ENCODE peak calls at places on chromosomes 2 and 18, in four cellular contexts. A is HCT116, C is HepG2, E is K562. L is an unnamed sample. For H3K4me1 and H3K9me3, the result is how much of the 10 kb centered on the place peaks cover.

GRCh38 chr2:105800036-105800755 is 55.5 kb downstream of the NCK2 start:
- DNase-seq in E (no peak), A (no peak), C (peak), L (no peak)

GRCh38 chr2:200377143-200377773 is 70.8 kb downstream of the SPATS2L start:
- DNase-seq in A (no peak), E (no peak), C (no peak), L (no peak)

GRCh38 chr2:42128731-42129486 is 40.2 kb upstream of the EML4 start:
- DNase-seq in A (no peak), C (no peak), E (no peak), L (no peak)

GRCh38 chr2:134375935-134376334 is 122.1 kb downstream of the MGAT5 start:
- DNase-seq in E (no peak), A (no peak), C (peak), L (no peak)

GRCh38 chr2:105380432-105381118 is 18.3 kb downstream of the FHL2 start:
- DNase-seq in A (no peak), C (no peak), E (peak), L (no peak)

GRCh38 chr2:160747771-160748170 is 254.2 kb upstream of the RBMS1 start:
- DNase-seq in A (no peak), C (no peak), E (no peak), L (no peak)

GRCh38 chr2:136129601-136130000 is 11.7 kb upstream of the CXCR4 start:
- DNase-seq in C (no peak), A (no peak), E (no peak), L (no peak)

GRCh38 chr2:157989227-157989626 is 112.4 kb upstream of the UPP2 start:
- DNase-seq in C (no peak), E (no peak), A (no peak), L (no peak)

GRCh38 chr2:99085400-99085799 is 56.1 kb upstream of the C2orf15 start:
- DNase-seq in E (no peak), A (no peak), C (peak), L (no peak)

GRCh38 chr2:101387151-101387807 is at the start of gene CREG2:
- DNase-seq in E (peak), C (peak), A (peak), L (no peak)

GRCh38 chr2:20013061-20013721 is 723 bp upstream of the MATN3 start:
- DNase-seq in E (no peak), C (peak), A (no peak), L (no peak)

GRCh38 chr2:41129988-41130387 is 678.1 kb upstream of the SLC8A1 start:
- DNase-seq in E (no peak), C (no peak), A (no peak), L (no peak)

GRCh38 chr2:42567389-42567788 is 1.0 kb upstream of the MTA3 start:
- DNase-seq in C (no peak), A (no peak), E (no peak), L (no peak)

DNA sequence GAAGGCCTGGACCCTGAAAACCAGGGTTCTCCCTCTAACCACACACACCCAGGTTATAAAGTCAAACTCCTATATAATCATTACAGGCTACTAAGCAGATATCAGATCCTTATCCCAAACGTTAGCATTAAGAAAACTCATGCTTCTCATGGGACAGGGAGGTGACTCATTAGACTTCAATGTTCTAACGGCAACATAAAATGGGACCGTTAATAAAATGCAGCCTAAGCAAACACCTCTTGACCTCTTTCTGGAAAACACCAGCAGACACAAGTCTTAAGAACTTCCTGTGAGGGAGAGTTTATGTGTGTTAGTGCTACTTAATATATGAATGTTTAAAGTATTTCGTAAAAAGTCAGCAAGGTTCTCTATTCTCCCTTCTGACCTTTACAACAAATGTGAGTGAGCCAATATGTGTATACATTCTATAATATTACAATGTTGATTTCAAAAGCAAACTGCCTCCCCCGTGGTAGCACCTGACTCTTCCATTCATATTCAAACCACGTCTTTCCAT is 31.7 kb downstream of the LPIN2 start:
- DNase-seq in E (no peak), A (no peak), C (no peak), L (peak)
- H3K4me1 ChIP-seq in E (half or more), A (under half), C (half or more), L (half or more)

GRCh38 chr2:138564586-138565250 is 63.1 kb downstream of the SPOPL start:
- DNase-seq in C (no peak), E (no peak), A (no peak), L (no peak)
- TF ChIP-seq TCF7L2 in C (no peak), E (no peak), A (no peak), L (no peak)

GRCh38 chr2:16102287-16102975 is 162.1 kb downstream of the MYCN start:
- DNase-seq in A (no peak), C (no peak), E (no peak), L (no peak)

GRCh38 chr2:16104345-16105177 is 164.2 kb downstream of the MYCN start:
- DNase-seq in A (no peak), C (peak), E (no peak), L (no peak)

GRCh38 chr2:16105178-16105663 is 164.9 kb downstream of the MYCN start:
- DNase-seq in E (no peak), A (no peak), C (no peak), L (no peak)

GRCh38 chr2:16102976-16103380 is 162.6 kb downstream of the MYCN start:
- DNase-seq in C (no peak), A (no peak), E (no peak), L (no peak)

DNA sequence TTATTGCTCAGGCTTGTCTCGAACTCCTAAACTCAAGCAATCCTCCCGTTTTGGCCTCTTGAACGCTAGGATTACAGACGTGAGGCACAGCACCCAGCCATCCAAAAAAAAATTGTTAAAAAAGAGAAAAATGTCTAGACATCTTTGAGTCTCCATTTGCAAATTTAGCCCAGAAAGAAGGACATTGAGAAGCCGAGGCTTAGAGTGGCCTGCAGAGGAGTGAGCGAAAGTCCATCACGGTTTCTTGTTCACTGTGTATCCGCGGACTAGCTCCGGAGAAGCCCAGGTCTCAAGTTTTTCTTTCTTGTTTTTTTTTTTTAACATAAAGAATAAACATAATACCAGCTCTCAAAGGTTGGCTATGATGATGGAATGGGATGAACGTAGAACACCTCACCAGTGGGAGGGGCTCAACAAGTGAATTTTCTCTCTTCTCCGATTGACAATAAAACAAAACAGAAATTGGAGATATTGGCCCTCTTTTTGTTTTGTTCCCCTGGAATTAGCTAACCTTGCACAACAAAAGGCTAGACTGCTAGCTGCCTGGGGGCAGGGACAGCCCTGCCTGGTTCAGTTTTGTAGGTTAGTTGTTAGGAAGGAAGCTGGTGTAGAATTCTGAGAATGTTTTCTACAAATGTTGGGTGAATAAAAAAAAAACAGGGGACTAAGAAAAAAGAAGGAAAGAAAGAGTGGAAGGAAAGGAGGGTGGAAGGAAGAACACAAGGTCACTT is 163.4 kb downstream of the MYCN start:
- DNase-seq in A (no peak), E (no peak), C (no peak), L (no peak)
- H3K9me3 ChIP-seq in A (under half), E (under half), C (under half), L (under half)

DNA sequence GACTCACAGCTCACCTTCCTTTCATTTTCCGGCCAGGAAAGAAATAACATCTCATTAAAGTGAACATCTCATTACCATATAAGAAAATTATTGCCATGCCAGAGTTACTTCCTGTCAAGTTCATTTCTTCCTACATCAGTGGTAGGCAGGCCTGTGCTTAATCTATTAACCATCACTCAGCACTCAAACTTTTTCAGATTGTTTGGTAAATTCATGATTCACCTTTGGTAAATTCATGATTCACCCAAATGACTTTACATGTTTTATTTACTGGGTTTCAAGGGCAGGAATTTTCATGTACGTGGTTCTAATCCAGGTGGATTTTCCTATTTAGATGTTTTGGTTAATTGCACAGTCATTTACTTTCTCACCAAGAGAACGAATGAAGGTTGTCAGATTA is 116.5 kb downstream of the CSRNP3 start:
- DNase-seq in A (no peak), E (no peak), C (no peak), L (no peak)
- H3K4me1 ChIP-seq in A (under half), E (under half), C (under half), L (under half)

GRCh38 chr2:9063023-9063606 is 59.6 kb upstream of the MBOAT2 start:
- DNase-seq in C (no peak), E (no peak), A (no peak), L (no peak)

GRCh38 chr2:9055471-9055870 is 52.0 kb upstream of the MBOAT2 start:
- DNase-seq in C (no peak), A (no peak), E (no peak), L (no peak)

GRCh38 chr2:9065901-9066300 is 62.4 kb upstream of the MBOAT2 start:
- DNase-seq in C (no peak), E (no peak), A (no peak), L (no peak)

GRCh38 chr2:9057939-9058761 is 54.7 kb upstream of the MBOAT2 start:
- DNase-seq in A (peak), C (no peak), E (no peak), L (no peak)

DNA sequence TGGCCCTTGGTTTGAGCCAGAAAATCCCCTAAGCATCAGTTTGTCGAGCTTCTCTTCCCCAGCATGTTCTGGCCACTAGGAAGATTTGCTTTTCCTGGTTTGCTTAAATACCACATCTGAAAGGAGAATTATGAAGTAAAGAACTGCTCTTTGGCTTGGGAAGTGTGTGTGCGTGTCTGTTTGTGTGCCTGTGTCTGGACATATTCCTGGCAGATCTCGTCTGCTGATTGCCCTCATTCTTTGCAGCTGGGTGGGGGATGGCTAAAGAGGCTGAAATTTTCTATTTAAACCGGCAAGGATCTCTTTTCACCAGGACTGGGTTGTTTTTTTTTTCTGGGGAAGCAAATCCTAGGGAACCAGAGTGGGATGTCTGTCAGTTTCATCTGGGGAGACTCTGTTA is 57.3 kb upstream of the MBOAT2 start:
- DNase-seq in E (no peak), C (no peak), A (no peak), L (no peak)
- TF ChIP-seq TCF7L2 in E (no peak), C (no peak), A (no peak), L (no peak)

DNA sequence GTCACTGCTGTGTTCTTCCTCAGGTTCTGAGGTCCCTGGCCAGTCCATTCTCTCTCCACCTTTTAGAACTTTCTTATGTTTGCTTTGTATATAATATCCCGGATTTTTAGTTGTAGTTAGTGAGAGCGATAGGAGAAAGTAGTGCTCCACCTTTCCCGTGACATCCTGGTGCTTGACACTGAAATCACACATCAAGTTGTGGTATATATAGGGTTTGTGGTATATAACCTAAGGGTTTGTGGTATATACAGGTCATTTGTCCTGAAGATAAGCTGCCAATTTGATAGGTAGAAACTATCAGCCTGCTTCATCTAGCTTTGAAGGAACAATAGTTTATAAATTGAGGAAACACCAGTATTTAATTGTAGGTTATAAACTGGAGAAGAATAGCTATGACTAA is 13.1 kb downstream of the ZNF892 start:
- DNase-seq in E (no peak), C (no peak), A (no peak), L (no peak)
- H3K9me3 ChIP-seq in E (under half), C (half or more), A (under half), L (half or more)

GRCh38 chr2:47060652-47061170 is 94.4 kb downstream of the STPG4 start:
- DNase-seq in E (no peak), A (no peak), C (no peak), L (no peak)
- H3K4me1 ChIP-seq in E (under half), A (under half), C (under half), L (under half)

GRCh38 chr2:186518291-186518690 is 32.2 kb downstream of the ZC3H15 start:
- DNase-seq in A (no peak), C (no peak), E (no peak), L (no peak)

GRCh38 chr2:186526281-186526680 is 40.2 kb downstream of the ZC3H15 start:
- DNase-seq in A (no peak), C (no peak), E (no peak), L (no peak)

GRCh38 chr2:186522538-186522937 is 36.5 kb downstream of the ZC3H15 start:
- DNase-seq in E (no peak), A (no peak), C (no peak), L (no peak)

GRCh38 chr2:186518945-186519344 is 32.9 kb downstream of the ZC3H15 start:
- DNase-seq in A (no peak), C (no peak), E (no peak), L (no peak)

GRCh38 chr2:186523781-186524180 is 37.7 kb downstream of the ZC3H15 start:
- DNase-seq in C (no peak), A (no peak), E (no peak), L (no peak)
- TF ChIP-seq TCF7L2 in C (no peak), A (no peak), E (no peak), L (no peak)